ENCODE peak calls at places on chromosomes 13 and 19, in seven cellular contexts. I is A549, U is psoas muscle, T is left ventricle myocardium inferior, C is fibroblast of mammary gland, V is esophagus squamous epithelium, E is cardiac fibroblast. R is an unnamed sample.

GRCh38 chr19:33071887-33072286 is 7.2 kb upstream of the RHPN2 start:
- DNase-seq in I (no peak), C (no peak), U (no peak), T (no peak), E (no peak), V (no peak), R (peak; percentile 23)

GRCh38 chr13:46116653-46117502 is 12.0 kb upstream of the CPB2 start:
- DNase-seq in U (no peak), T (no peak), C (no peak), I (no peak), V (no peak), E (no peak), R (no peak)

GRCh38 chr19:409006-409514 is at the start of gene C2CD4C:
- DNase-seq in U (peak; percentile 48), I (no peak), V (no peak), T (no peak), C (no peak), E (no peak), R (no peak)

GRCh38 chr19:5676711-5677110 is 3.6 kb downstream of the MICOS13 start:
- DNase-seq in T (no peak), E (no peak), U (no peak), I (no peak), C (no peak), V (no peak), R (no peak)

GRCh38 chr13:96214804-96215445 is 125.0 kb downstream of the HS6ST3 start:
- DNase-seq in V (no peak), T (no peak), C (no peak), I (peak; percentile 3), U (no peak), E (no peak), R (no peak)

GRCh38 chr13:52862358-52863206 is 14.1 kb upstream of the PCDH8 start:
- DNase-seq in V (no peak), T (no peak), E (no peak), U (no peak), I (peak; percentile 23), C (no peak), R (peak; percentile 53)

GRCh38 chr19:3479819-3480215 is 508 bp downstream of the SMIM24 start:
- DNase-seq in I (no peak), U (no peak), C (no peak), V (no peak), E (no peak), T (no peak), R (no peak)

GRCh38 chr13:33355470-33355869 is 69.9 kb upstream of the STARD13 start:
- DNase-seq in I (no peak), E (peak; percentile 82), U (no peak), T (no peak), V (no peak), C (peak; percentile 86), R (peak; percentile 79)

GRCh38 chr13:39484506-39485313 is 118.3 kb downstream of the LHFPL6 start:
- DNase-seq in C (peak; percentile 48), I (no peak), E (peak; percentile 56), T (no peak), U (no peak), V (no peak), R (no peak)

GRCh38 chr13:39779337-39780270 is 124.1 kb downstream of the COG6 start:
- DNase-seq in I (no peak), E (peak; percentile 54), C (peak; percentile 59), T (no peak), V (no peak), U (no peak), R (no peak)

GRCh38 chr13:100175803-100176182 is 86.9 kb downstream of the PCCA start:
- DNase-seq in V (no peak), C (no peak), U (no peak), E (no peak), I (no peak), T (no peak), R (no peak)

DNA sequence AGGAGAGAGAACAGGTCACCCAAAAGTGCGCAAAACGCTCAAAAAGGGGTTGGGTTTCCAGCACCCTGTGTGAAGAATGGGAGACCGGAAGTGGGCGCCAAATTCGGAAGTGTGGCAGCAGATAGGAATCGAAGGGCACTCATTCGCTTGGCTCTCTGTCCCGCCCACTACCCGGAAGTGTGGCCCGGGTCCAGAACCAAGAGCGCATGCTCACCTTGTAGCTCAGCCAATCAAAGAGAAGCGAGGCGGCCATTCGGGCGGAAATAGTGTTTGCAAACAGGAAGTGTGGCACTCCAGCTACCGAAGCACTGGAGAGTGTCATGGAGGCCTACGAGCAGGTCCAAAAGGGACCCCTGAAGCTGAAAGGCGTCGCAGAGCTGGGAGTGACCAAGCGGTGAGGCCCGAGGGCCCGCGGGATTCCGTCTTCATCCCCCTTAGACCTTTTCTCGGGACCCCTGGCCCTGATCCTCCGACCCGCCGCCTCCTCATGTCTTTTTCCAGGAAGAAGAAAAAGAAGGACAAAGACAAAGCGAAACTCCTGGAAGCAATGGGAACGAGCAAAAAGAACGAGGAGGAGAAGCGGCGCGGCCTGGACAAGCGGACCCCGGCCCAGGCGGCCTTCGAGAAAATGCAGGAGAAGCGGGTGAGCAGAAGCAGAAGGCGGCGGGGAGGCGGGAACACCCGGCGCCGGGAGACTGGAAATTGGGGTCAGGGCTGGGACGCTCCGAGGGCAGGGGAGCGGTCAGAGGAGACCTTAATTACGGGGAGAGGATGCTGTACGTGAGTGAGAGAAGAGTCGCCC is at the start of gene FAM32A:
- DNase-seq in T (peak; percentile 99), C (peak; percentile 98), V (peak; percentile 97), U (peak; percentile 99), E (peak; percentile 99), I (peak; percentile 99), R (peak; percentile 100)
- TF ChIP-seq CTCF in T (peak; percentile 53), C (peak; percentile 15), V (peak; percentile 46), U (peak; percentile 35), E (no peak), I (peak; percentile 27), R (no peak)

GRCh38 chr19:13376537-13376936 is 129.7 kb downstream of the CACNA1A start:
- DNase-seq in V (no peak), I (no peak), C (no peak), U (no peak), T (no peak), E (no peak), R (no peak)

GRCh38 chr19:13370948-13371347 is 135.3 kb downstream of the CACNA1A start:
- DNase-seq in I (no peak), U (no peak), T (no peak), E (no peak), C (no peak), V (no peak), R (no peak)

DNA sequence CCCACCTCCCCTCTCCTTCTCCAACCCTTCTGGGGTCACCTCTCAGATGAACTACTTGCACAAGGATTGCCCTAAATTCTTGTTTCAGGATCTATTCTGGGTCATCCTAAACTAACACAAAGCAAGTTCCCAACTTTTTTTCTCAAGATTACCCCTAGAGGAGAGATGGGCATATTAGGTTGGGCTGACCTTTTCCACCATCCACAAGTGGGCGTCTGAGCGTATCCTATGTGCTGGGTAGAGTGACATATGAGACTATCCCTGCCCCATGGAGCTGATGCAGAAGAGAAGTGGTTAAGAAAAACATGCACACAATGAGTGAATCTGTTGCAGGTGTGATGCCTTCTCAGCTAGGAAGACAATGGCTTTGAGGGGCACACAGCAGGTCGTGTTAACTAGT is 132.7 kb downstream of the CACNA1A start:
- DNase-seq in V (no peak), U (no peak), E (no peak), I (no peak), T (no peak), C (no peak), R (no peak)
- TF ChIP-seq CTCF in V (no peak), U (no peak), E (no peak), I (no peak), T (no peak), C (no peak), R (no peak)

DNA sequence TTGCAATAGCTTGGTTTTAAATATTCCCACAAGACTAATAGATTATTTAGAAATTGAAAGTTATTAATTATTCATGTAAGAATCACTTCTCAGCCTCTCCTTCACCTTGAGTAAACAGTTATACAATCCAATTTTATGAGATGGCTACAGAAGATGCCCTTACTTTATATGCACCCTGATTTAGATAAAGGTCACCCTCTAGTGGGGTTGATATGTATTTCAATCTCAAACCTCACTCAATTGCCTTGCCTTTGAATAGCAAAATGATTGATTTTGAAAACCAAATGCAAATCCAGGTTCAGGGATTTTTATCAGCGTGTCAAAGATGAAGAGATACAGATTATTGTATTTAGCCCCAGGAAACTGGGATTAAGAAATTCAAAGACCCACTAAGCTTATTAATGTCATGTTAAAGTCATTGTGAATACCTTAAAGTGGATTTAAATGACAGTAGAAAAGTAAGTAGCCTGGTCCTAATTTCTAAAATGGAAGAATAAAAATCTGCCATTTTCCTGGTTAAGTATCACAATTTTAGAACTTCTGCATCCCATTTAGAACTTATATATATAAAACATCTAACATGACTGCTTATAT is 305.1 kb downstream of the ITGBL1 start:
- DNase-seq in T (no peak), E (peak; percentile 46), V (no peak), U (no peak), I (peak; percentile 28), C (peak; percentile 63), R (peak; percentile 56)
- TF ChIP-seq CTCF in T (peak; percentile 61), E (peak; percentile 50), V (peak; percentile 45), U (peak; percentile 24), I (peak; percentile 70), C (peak; percentile 69), R (peak; percentile 69)

DNA sequence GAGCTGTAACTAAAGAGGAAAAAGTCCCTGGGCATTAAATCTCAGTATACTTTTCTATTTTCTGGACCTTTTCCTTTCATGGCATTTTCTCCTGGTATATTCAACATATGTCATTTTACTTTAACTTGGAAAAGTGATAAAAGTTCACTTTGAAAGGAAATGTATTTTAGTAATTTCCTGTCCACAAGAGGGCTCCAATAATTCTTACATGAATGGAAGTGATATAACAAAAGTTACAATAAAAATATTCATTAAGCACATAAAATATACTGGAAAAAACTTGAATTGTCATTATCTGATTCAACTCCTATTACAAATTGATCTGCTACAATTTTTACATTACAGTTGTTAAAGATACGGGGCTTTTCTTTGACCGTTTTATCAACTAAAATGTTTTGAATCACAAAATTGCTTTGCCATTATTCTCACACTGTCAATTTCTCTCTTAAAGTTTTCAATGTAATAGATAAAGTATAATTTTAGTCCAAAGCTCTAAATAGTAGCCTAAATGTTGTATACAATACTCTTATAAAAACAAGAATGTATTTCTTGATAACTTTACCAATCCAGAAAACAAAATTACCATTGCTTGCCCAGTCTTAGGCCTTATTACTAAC is 4.9 kb downstream of the UBL3 start:
- DNase-seq in V (no peak), I (no peak), C (peak; percentile 57), E (peak; percentile 54), T (no peak), U (no peak), R (peak; percentile 33)
- TF ChIP-seq CTCF in V (peak; percentile 43), I (peak; percentile 39), C (peak; percentile 34), E (peak; percentile 14), T (peak; percentile 51), U (peak; percentile 21), R (peak; percentile 42)

DNA sequence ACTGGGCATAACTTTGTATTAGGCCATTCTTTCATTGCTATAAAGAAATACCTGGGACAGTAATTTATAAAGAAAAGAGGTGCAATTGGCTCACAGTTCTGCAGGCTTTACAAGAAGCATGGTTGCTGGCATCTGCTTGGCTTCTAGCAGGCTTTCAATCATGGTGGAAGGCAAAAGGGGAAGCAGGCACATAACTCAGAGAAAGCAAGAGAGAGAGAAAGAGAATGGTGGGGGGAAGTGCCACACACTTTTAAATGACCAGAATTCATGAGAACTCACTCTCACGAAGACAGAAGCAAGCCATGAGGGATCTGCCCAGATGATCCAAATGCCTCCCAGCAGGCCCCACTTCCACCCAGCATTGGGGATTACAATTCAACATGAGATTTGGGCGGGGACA is 179.7 kb downstream of the SPRY2 start:
- DNase-seq in C (no peak), V (no peak), U (no peak), E (no peak), I (no peak), T (no peak), R (no peak)
- TF ChIP-seq CTCF in C (no peak), V (no peak), U (no peak), E (no peak), I (no peak), T (no peak), R (no peak)

R was measured in MCF 10A.